ENCODE peak calls at places on chromosomes 12 and 14, in eight cellular contexts. L is gastrocnemius medialis, I is ovary, J is Peyer's patch, C is lower leg skin, X is uterus, O is A549, B is tibial nerve. V is an unnamed sample.

GRCh38 chr14:77880056-77880455 is 80.1 kb downstream of the ADCK1 start:
- DNase-seq in L (no peak), I (no peak), J (no peak), C (no peak), X (no peak), O (no peak), B (no peak), V (peak; percentile 34)

GRCh38 chr14:85439696-85440328 is 90.1 kb upstream of the FLRT2 start:
- DNase-seq in L (no peak), I (no peak), J (no peak), C (no peak), X (no peak), O (no peak), B (no peak), V (no peak)

GRCh38 chr12:107225626-107226025 is 132.3 kb upstream of the CRY1 start:
- DNase-seq in L (no peak), I (no peak), J (no peak), C (no peak), X (no peak), O (peak; percentile 25), B (no peak), V (no peak)

GRCh38 chr12:101935769-101936741 is 58.7 kb downstream of the DRAM1 start:
- DNase-seq in L (peak; percentile 38), I (peak; percentile 33), J (no peak), C (peak; percentile 73), X (peak; percentile 73), O (no peak), B (peak; percentile 77), V (peak; percentile 37)

GRCh38 chr12:7853557-7853956 is 19.2 kb downstream of the SLC2A14 start:
- DNase-seq in L (no peak), I (no peak), J (no peak), C (no peak), X (no peak), O (no peak), B (no peak), V (no peak)

GRCh38 chr14:100065942-100066574 is 836 bp downstream of the EVL start:
- DNase-seq in L (no peak), I (no peak), J (peak; percentile 91), C (no peak), X (no peak), O (no peak), B (no peak), V (no peak)

GRCh38 chr12:104627975-104628322 is 171.2 kb downstream of the CHST11 start:
- DNase-seq in L (no peak), I (no peak), J (no peak), C (no peak), X (no peak), O (no peak), B (no peak), V (no peak)

GRCh38 chr14:74419086-74419485 is 6.9 kb downstream of the SYNDIG1L start:
- DNase-seq in L (no peak), I (no peak), J (no peak), C (no peak), X (no peak), O (no peak), B (no peak), V (no peak)

GRCh38 chr12:14545144-14546124 is 22.2 kb downstream of the PLBD1 start:
- DNase-seq in L (no peak), I (no peak), J (no peak), C (no peak), X (no peak), O (no peak), B (no peak), V (no peak)

GRCh38 chr12:109462868-109463692 is 14.0 kb downstream of the KCTD10 start:
- DNase-seq in L (peak; percentile 42), I (peak; percentile 78), J (peak; percentile 82), C (peak; percentile 81), X (peak; percentile 91), O (no peak), B (peak; percentile 88), V (peak; percentile 93)

GRCh38 chr12:69578283-69578682 is 7.0 kb upstream of the CCT2 start:
- DNase-seq in L (no peak), I (no peak), J (no peak), C (no peak), X (no peak), O (no peak), B (no peak), V (no peak)

GRCh38 chr12:92070864-92071445 is 74.7 kb downstream of the BTG1 start:
- DNase-seq in L (no peak), I (no peak), J (peak; percentile 86), C (peak; percentile 47), X (peak; percentile 56), O (peak; percentile 49), B (peak; percentile 45), V (no peak)

GRCh38 chr12:14772946-14773345 is 30.3 kb downstream of the WBP11 start:
- DNase-seq in L (no peak), I (no peak), J (no peak), C (no peak), X (no peak), O (no peak), B (no peak), V (no peak)

GRCh38 chr12:49346659-49347306 is at the start of gene DNAJC22:
- DNase-seq in L (no peak), I (no peak), J (no peak), C (no peak), X (no peak), O (no peak), B (no peak), V (no peak)

GRCh38 chr12:75893758-75894157 is 137.8 kb downstream of the PHLDA1 start:
- DNase-seq in L (no peak), I (no peak), J (no peak), C (no peak), X (no peak), O (no peak), B (no peak), V (no peak)

GRCh38 chr12:67535176-67535575 is 113.4 kb upstream of the DYRK2 start:
- DNase-seq in L (no peak), I (no peak), J (no peak), C (no peak), X (no peak), O (no peak), B (no peak), V (no peak)

GRCh38 chr14:38751459-38751858 is 351.6 kb downstream of the SEC23A start:
- DNase-seq in L (no peak), I (no peak), J (no peak), C (no peak), X (no peak), O (no peak), B (no peak), V (no peak)

GRCh38 chr12:119876761-119877638 is at the start of gene CIT:
- DNase-seq in L (peak; percentile 73), I (peak; percentile 49), J (peak; percentile 95), C (peak; percentile 90), X (peak; percentile 57), O (peak; percentile 96), B (peak; percentile 76), V (peak; percentile 89)
- TF ChIP-seq POLR2A in L (no peak), I (no peak), J (no peak), C (no peak), X (no peak), O (no peak), B (no peak), V (no peak)

GRCh38 chr14:104751539-104752337 is 1.2 kb upstream of the SIVA1 start:
- DNase-seq in L (no peak), I (peak; percentile 67), J (no peak), C (no peak), X (peak; percentile 39), O (no peak), B (no peak), V (no peak)

GRCh38 chr14:104753528-104754212 is 723 bp downstream of the SIVA1 start:
- DNase-seq in L (no peak), I (no peak), J (peak; percentile 60), C (no peak), X (no peak), O (no peak), B (no peak), V (no peak)

GRCh38 chr14:104752735-104753527 is at the start of gene SIVA1:
- DNase-seq in L (peak; percentile 99), I (peak; percentile 99), J (peak; percentile 100), C (peak; percentile 99), X (peak; percentile 99), O (peak; percentile 98), B (peak; percentile 99), V (peak; percentile 100)

GRCh38 chr14:104750658-104751057 is 2.3 kb upstream of the SIVA1 start:
- DNase-seq in L (no peak), I (no peak), J (no peak), C (no peak), X (no peak), O (no peak), B (no peak), V (no peak)

DNA sequence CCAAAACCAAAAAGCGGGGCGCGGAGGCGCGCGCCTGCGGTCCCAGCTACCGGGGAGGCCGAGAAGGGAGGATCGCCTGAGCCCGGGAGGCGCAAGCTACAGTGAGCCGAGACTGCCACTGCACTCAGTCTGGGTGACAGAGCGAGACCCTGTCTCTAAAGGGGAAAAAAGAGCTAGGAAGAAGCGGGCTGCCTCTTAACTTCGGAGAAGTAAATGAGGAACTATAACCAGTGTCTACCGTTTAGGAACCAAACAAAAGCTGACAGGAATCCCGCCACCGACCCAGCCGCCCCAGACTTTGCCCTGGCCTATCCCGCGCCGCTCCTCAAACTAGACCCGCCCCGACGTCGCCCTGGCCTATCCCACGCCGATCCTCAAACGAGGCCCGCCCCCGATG is 611 bp upstream of the SIVA1 start:
- DNase-seq in L (no peak), I (no peak), J (no peak), C (no peak), X (peak; percentile 37), O (peak; percentile 95), B (no peak), V (no peak)
- TF ChIP-seq POLR2A in L (peak; percentile 6), I (no peak), J (peak; percentile 45), C (no peak), X (no peak), O (no peak), B (no peak), V (no peak)

GRCh38 chr12:65828711-65829339 is 4.5 kb downstream of the HMGA2 start:
- DNase-seq in L (no peak), I (no peak), J (no peak), C (no peak), X (no peak), O (no peak), B (no peak), V (no peak)
- TF ChIP-seq POLR2A in L (no peak), I (no peak), J (no peak), C (no peak), X (no peak), O (no peak), B (no peak), V (no peak)

DNA sequence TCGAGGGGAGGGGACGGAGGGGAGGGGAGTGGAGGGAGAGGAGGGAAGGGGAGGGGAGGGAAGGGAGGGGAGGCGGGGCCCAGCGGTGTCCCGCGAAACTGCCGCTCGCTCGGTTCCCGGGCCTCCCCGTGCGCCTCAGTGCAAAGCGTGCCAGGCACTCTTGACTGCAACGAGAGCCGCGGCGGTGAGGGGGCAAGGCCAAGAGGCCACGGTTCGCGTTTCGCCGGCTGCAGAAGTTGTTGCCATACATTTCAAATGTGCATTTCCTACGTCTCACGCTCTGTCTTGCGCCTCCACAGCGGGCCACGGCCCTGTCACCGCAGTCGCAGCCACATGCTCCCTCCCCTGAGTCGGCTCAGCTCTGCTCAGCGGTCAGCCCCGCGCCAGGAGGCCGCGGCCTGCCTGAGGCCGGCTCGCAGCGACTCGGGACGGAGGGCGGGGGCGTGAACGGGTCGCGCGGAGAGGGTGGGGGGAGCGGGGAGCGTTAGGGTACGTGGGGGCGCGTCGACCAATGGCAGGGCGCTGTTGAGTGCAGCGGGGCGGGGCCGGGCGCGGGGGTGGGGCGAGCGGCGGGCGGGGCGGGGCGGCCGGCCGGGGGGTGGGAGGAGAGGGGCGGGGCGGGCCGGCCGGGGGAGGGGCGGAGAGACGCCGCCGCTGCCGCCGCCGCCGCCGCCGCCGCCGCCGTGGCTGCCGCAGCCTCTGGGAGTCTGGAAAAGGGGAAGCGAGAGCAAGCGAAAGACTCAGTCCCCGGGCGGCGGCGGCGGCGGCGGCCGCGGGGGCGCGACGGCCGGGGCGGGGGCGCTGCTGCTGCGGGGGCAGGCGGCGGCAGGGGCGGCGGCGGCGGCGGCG is at the start of gene PPP2R5C:
- DNase-seq in L (peak; percentile 92), I (peak; percentile 94), J (peak; percentile 96), C (peak; percentile 86), X (peak; percentile 89), O (peak; percentile 95), B (peak; percentile 85), V (peak; percentile 95)
- TF ChIP-seq POLR2A in L (peak; percentile 72), I (peak; percentile 34), J (peak; percentile 68), C (no peak), X (peak; percentile 58), O (peak; percentile 43), B (peak; percentile 29), V (peak; percentile 82)

V was measured in adrenal gland.